ENCODE peak calls at places on chromosome 11, in ten cellular contexts. One of them, this sample, is unnamed.

GRCh38 chr11:11856638-11857037 is 14.9 kb downstream of the USP47 start:
- DNase-seq in anterior cingulate cortex: no peak
- DNase-seq in endothelial cell: no peak
- DNase-seq in WTC11: no peak
- DNase-seq in amniotic stem cell: no peak
- DNase-seq in IMR-90: no peak
- DNase-seq in fibroblast of lung: no peak
- DNase-seq in ovary: no peak
- DNase-seq in DMS153: no peak
- DNase-seq in stimulated activated CD4-positive, alpha-beta T cell treated with anti-CD3 and anti-CD28 coated beads, Interleukin-2, amount 100 ng/mL, for 24 hours: no peak
- DNase-seq in this sample: no peak

GRCh38 chr11:93775289-93775688 is 8.8 kb upstream of the MED17 start:
- DNase-seq in fibroblast of lung: no peak
- DNase-seq in amniotic stem cell: no peak
- DNase-seq in DMS153: no peak
- DNase-seq in WTC11: peak; percentile 63
- DNase-seq in anterior cingulate cortex: no peak
- DNase-seq in ovary: no peak
- DNase-seq in stimulated activated CD4-positive, alpha-beta T cell treated with anti-CD3 and anti-CD28 coated beads, Interleukin-2, amount 100 ng/mL, for 24 hours: no peak
- DNase-seq in endothelial cell: peak; percentile 13
- DNase-seq in IMR-90: no peak
- DNase-seq in this sample: no peak

GRCh38 chr11:12430351-12430750 is 53.0 kb downstream of the PARVA start:
- DNase-seq in WTC11: no peak
- DNase-seq in DMS153: no peak
- DNase-seq in amniotic stem cell: no peak
- DNase-seq in IMR-90: peak; percentile 77
- DNase-seq in ovary: no peak
- DNase-seq in endothelial cell: no peak
- DNase-seq in stimulated activated CD4-positive, alpha-beta T cell treated with anti-CD3 and anti-CD28 coated beads, Interleukin-2, amount 100 ng/mL, for 24 hours: no peak
- DNase-seq in fibroblast of lung: peak; percentile 66
- DNase-seq in anterior cingulate cortex: no peak
- DNase-seq in this sample: peak; percentile 65

GRCh38 chr11:102452461-102453285 is at the start of gene TMEM123:
- DNase-seq in WTC11: peak; percentile 81
- DNase-seq in endothelial cell: peak; percentile 74
- DNase-seq in amniotic stem cell: peak; percentile 38
- DNase-seq in anterior cingulate cortex: peak; percentile 67
- DNase-seq in IMR-90: peak; percentile 58
- DNase-seq in DMS153: peak; percentile 74
- DNase-seq in fibroblast of lung: peak; percentile 62
- DNase-seq in stimulated activated CD4-positive, alpha-beta T cell treated with anti-CD3 and anti-CD28 coated beads, Interleukin-2, amount 100 ng/mL, for 24 hours: peak; percentile 92
- DNase-seq in ovary: peak; percentile 82
- DNase-seq in this sample: peak; percentile 70

GRCh38 chr11:1473786-1474185 is 12.8 kb downstream of the MOB2 start:
- DNase-seq in ovary: no peak
- DNase-seq in amniotic stem cell: no peak
- DNase-seq in DMS153: no peak
- DNase-seq in anterior cingulate cortex: no peak
- DNase-seq in fibroblast of lung: no peak
- DNase-seq in endothelial cell: no peak
- DNase-seq in WTC11: no peak
- DNase-seq in stimulated activated CD4-positive, alpha-beta T cell treated with anti-CD3 and anti-CD28 coated beads, Interleukin-2, amount 100 ng/mL, for 24 hours: no peak
- DNase-seq in IMR-90: no peak
- DNase-seq in this sample: no peak

GRCh38 chr11:110176366-110177056 is 83.3 kb downstream of the ZC3H12C start:
- DNase-seq in stimulated activated CD4-positive, alpha-beta T cell treated with anti-CD3 and anti-CD28 coated beads, Interleukin-2, amount 100 ng/mL, for 24 hours: no peak
- DNase-seq in IMR-90: peak; percentile 51
- DNase-seq in WTC11: no peak
- DNase-seq in ovary: no peak
- DNase-seq in DMS153: no peak
- DNase-seq in fibroblast of lung: peak; percentile 52
- DNase-seq in amniotic stem cell: no peak
- DNase-seq in endothelial cell: no peak
- DNase-seq in anterior cingulate cortex: no peak
- DNase-seq in this sample: peak; percentile 58

GRCh38 chr11:16789061-16789415 is 50.6 kb downstream of the C11orf58 start:
- DNase-seq in endothelial cell: no peak
- DNase-seq in WTC11: no peak
- DNase-seq in DMS153: no peak
- DNase-seq in fibroblast of lung: peak; percentile 18
- DNase-seq in ovary: no peak
- DNase-seq in IMR-90: no peak
- DNase-seq in stimulated activated CD4-positive, alpha-beta T cell treated with anti-CD3 and anti-CD28 coated beads, Interleukin-2, amount 100 ng/mL, for 24 hours: no peak
- DNase-seq in amniotic stem cell: no peak
- DNase-seq in anterior cingulate cortex: no peak
- DNase-seq in this sample: no peak

GRCh38 chr11:131582021-131582531 is 211.7 kb downstream of the NTM start:
- DNase-seq in ovary: no peak
- DNase-seq in IMR-90: no peak
- DNase-seq in amniotic stem cell: no peak
- DNase-seq in endothelial cell: no peak
- DNase-seq in WTC11: no peak
- DNase-seq in anterior cingulate cortex: no peak
- DNase-seq in stimulated activated CD4-positive, alpha-beta T cell treated with anti-CD3 and anti-CD28 coated beads, Interleukin-2, amount 100 ng/mL, for 24 hours: no peak
- DNase-seq in fibroblast of lung: no peak
- DNase-seq in DMS153: no peak
- DNase-seq in this sample: no peak

GRCh38 chr11:116454020-116454645 is 318.7 kb downstream of the BUD13 start:
- DNase-seq in endothelial cell: peak; percentile 63
- DNase-seq in amniotic stem cell: no peak
- DNase-seq in anterior cingulate cortex: no peak
- DNase-seq in IMR-90: peak; percentile 27
- DNase-seq in WTC11: peak; percentile 76
- DNase-seq in stimulated activated CD4-positive, alpha-beta T cell treated with anti-CD3 and anti-CD28 coated beads, Interleukin-2, amount 100 ng/mL, for 24 hours: peak; percentile 37
- DNase-seq in ovary: peak; percentile 24
- DNase-seq in DMS153: peak; percentile 4
- DNase-seq in fibroblast of lung: peak; percentile 5
- DNase-seq in this sample: peak; percentile 4

GRCh38 chr11:66478823-66479740 is 1.2 kb upstream of the DPP3 start:
- DNase-seq in amniotic stem cell: no peak
- DNase-seq in WTC11: peak; percentile 65
- DNase-seq in stimulated activated CD4-positive, alpha-beta T cell treated with anti-CD3 and anti-CD28 coated beads, Interleukin-2, amount 100 ng/mL, for 24 hours: peak; percentile 37
- DNase-seq in IMR-90: peak; percentile 20
- DNase-seq in DMS153: no peak
- DNase-seq in endothelial cell: no peak
- DNase-seq in ovary: peak; percentile 48
- DNase-seq in fibroblast of lung: peak; percentile 44
- DNase-seq in anterior cingulate cortex: no peak
- DNase-seq in this sample: peak; percentile 40

GRCh38 chr11:111526501-111526900 is 11.9 kb downstream of the HOATZ start:
- DNase-seq in IMR-90: peak; percentile 93
- DNase-seq in anterior cingulate cortex: no peak
- DNase-seq in stimulated activated CD4-positive, alpha-beta T cell treated with anti-CD3 and anti-CD28 coated beads, Interleukin-2, amount 100 ng/mL, for 24 hours: no peak
- DNase-seq in DMS153: no peak
- DNase-seq in fibroblast of lung: peak; percentile 49
- DNase-seq in WTC11: no peak
- DNase-seq in endothelial cell: no peak
- DNase-seq in amniotic stem cell: no peak
- DNase-seq in ovary: no peak
- DNase-seq in this sample: peak; percentile 20

GRCh38 chr11:130037058-130037457 is 32.6 kb upstream of the APLP2 start:
- DNase-seq in DMS153: no peak
- DNase-seq in IMR-90: peak; percentile 69
- DNase-seq in anterior cingulate cortex: no peak
- DNase-seq in fibroblast of lung: peak; percentile 51
- DNase-seq in amniotic stem cell: no peak
- DNase-seq in ovary: no peak
- DNase-seq in WTC11: no peak
- DNase-seq in stimulated activated CD4-positive, alpha-beta T cell treated with anti-CD3 and anti-CD28 coated beads, Interleukin-2, amount 100 ng/mL, for 24 hours: no peak
- DNase-seq in endothelial cell: no peak
- DNase-seq in this sample: peak; percentile 55

GRCh38 chr11:76162336-76163288 is 43.7 kb downstream of the WNT11 start:
- DNase-seq in IMR-90: no peak
- DNase-seq in amniotic stem cell: no peak
- DNase-seq in DMS153: no peak
- DNase-seq in anterior cingulate cortex: no peak
- DNase-seq in WTC11: no peak
- DNase-seq in ovary: no peak
- DNase-seq in endothelial cell: no peak
- DNase-seq in stimulated activated CD4-positive, alpha-beta T cell treated with anti-CD3 and anti-CD28 coated beads, Interleukin-2, amount 100 ng/mL, for 24 hours: no peak
- DNase-seq in fibroblast of lung: no peak
- DNase-seq in this sample: no peak

GRCh38 chr11:60912223-60912850 is 1.6 kb upstream of the TMEM109 start:
- DNase-seq in stimulated activated CD4-positive, alpha-beta T cell treated with anti-CD3 and anti-CD28 coated beads, Interleukin-2, amount 100 ng/mL, for 24 hours: no peak
- DNase-seq in IMR-90: no peak
- DNase-seq in fibroblast of lung: no peak
- DNase-seq in amniotic stem cell: no peak
- DNase-seq in WTC11: no peak
- DNase-seq in endothelial cell: no peak
- DNase-seq in anterior cingulate cortex: no peak
- DNase-seq in ovary: no peak
- DNase-seq in DMS153: peak; percentile 4
- DNase-seq in this sample: no peak

GRCh38 chr11:73257342-73258103 is 14.6 kb upstream of the P2RY6 start:
- DNase-seq in ovary: peak; percentile 42
- DNase-seq in amniotic stem cell: peak; percentile 88
- DNase-seq in endothelial cell: no peak
- DNase-seq in stimulated activated CD4-positive, alpha-beta T cell treated with anti-CD3 and anti-CD28 coated beads, Interleukin-2, amount 100 ng/mL, for 24 hours: no peak
- DNase-seq in fibroblast of lung: peak; percentile 81
- DNase-seq in DMS153: no peak
- DNase-seq in anterior cingulate cortex: no peak
- DNase-seq in IMR-90: peak; percentile 91
- DNase-seq in WTC11: no peak
- DNase-seq in this sample: peak; percentile 65

GRCh38 chr11:57776101-57776511 is 14.5 kb downstream of the CTNND1 start:
- DNase-seq in IMR-90: peak; percentile 63
- DNase-seq in anterior cingulate cortex: no peak
- DNase-seq in DMS153: no peak
- DNase-seq in fibroblast of lung: no peak
- DNase-seq in ovary: no peak
- DNase-seq in WTC11: peak; percentile 26
- DNase-seq in endothelial cell: no peak
- DNase-seq in amniotic stem cell: no peak
- DNase-seq in stimulated activated CD4-positive, alpha-beta T cell treated with anti-CD3 and anti-CD28 coated beads, Interleukin-2, amount 100 ng/mL, for 24 hours: no peak
- DNase-seq in this sample: peak; percentile 40

GRCh38 chr11:34296412-34296811 is 61.4 kb downstream of the ABTB2 start:
- DNase-seq in ovary: no peak
- DNase-seq in WTC11: no peak
- DNase-seq in DMS153: no peak
- DNase-seq in endothelial cell: no peak
- DNase-seq in IMR-90: no peak
- DNase-seq in amniotic stem cell: no peak
- DNase-seq in stimulated activated CD4-positive, alpha-beta T cell treated with anti-CD3 and anti-CD28 coated beads, Interleukin-2, amount 100 ng/mL, for 24 hours: no peak
- DNase-seq in fibroblast of lung: no peak
- DNase-seq in anterior cingulate cortex: no peak
- DNase-seq in this sample: no peak

GRCh38 chr11:58466293-58466692 is 24.3 kb upstream of the OR5B12 start:
- DNase-seq in fibroblast of lung: no peak
- DNase-seq in WTC11: no peak
- DNase-seq in anterior cingulate cortex: no peak
- DNase-seq in ovary: no peak
- DNase-seq in DMS153: no peak
- DNase-seq in IMR-90: peak; percentile 20
- DNase-seq in stimulated activated CD4-positive, alpha-beta T cell treated with anti-CD3 and anti-CD28 coated beads, Interleukin-2, amount 100 ng/mL, for 24 hours: no peak
- DNase-seq in amniotic stem cell: no peak
- DNase-seq in endothelial cell: no peak
- DNase-seq in this sample: no peak

GRCh38 chr11:44939673-44940072 is 11.0 kb downstream of the TP53I11 start:
- DNase-seq in fibroblast of lung: peak; percentile 26
- DNase-seq in WTC11: no peak
- DNase-seq in endothelial cell: peak; percentile 32
- DNase-seq in IMR-90: no peak
- DNase-seq in stimulated activated CD4-positive, alpha-beta T cell treated with anti-CD3 and anti-CD28 coated beads, Interleukin-2, amount 100 ng/mL, for 24 hours: no peak
- DNase-seq in amniotic stem cell: no peak
- DNase-seq in anterior cingulate cortex: no peak
- DNase-seq in ovary: no peak
- DNase-seq in DMS153: no peak
- DNase-seq in this sample: peak; percentile 10

GRCh38 chr11:82782825-82783374 is 49.2 kb upstream of the FAM181B start:
- DNase-seq in anterior cingulate cortex: no peak
- DNase-seq in WTC11: no peak
- DNase-seq in stimulated activated CD4-positive, alpha-beta T cell treated with anti-CD3 and anti-CD28 coated beads, Interleukin-2, amount 100 ng/mL, for 24 hours: no peak
- DNase-seq in fibroblast of lung: no peak
- DNase-seq in amniotic stem cell: no peak
- DNase-seq in IMR-90: no peak
- DNase-seq in ovary: no peak
- DNase-seq in endothelial cell: no peak
- DNase-seq in DMS153: no peak
- DNase-seq in this sample: no peak

GRCh38 chr11:122259149-122259821 is 143.3 kb upstream of the BLID start:
- DNase-seq in fibroblast of lung: no peak
- DNase-seq in IMR-90: no peak
- DNase-seq in DMS153: no peak
- DNase-seq in anterior cingulate cortex: no peak
- DNase-seq in ovary: no peak
- DNase-seq in endothelial cell: no peak
- DNase-seq in stimulated activated CD4-positive, alpha-beta T cell treated with anti-CD3 and anti-CD28 coated beads, Interleukin-2, amount 100 ng/mL, for 24 hours: no peak
- DNase-seq in amniotic stem cell: no peak
- DNase-seq in WTC11: no peak
- DNase-seq in this sample: no peak

GRCh38 chr11:67299471-67300191 is 3.7 kb upstream of the SSH3 start:
- DNase-seq in endothelial cell: no peak
- DNase-seq in ovary: no peak
- DNase-seq in IMR-90: no peak
- DNase-seq in DMS153: no peak
- DNase-seq in fibroblast of lung: no peak
- DNase-seq in stimulated activated CD4-positive, alpha-beta T cell treated with anti-CD3 and anti-CD28 coated beads, Interleukin-2, amount 100 ng/mL, for 24 hours: no peak
- DNase-seq in anterior cingulate cortex: no peak
- DNase-seq in amniotic stem cell: no peak
- DNase-seq in WTC11: no peak
- DNase-seq in this sample: no peak

GRCh38 chr11:76163289-76163880 is 42.9 kb downstream of the WNT11 start:
- DNase-seq in ovary: no peak
- DNase-seq in amniotic stem cell: no peak
- DNase-seq in anterior cingulate cortex: no peak
- DNase-seq in IMR-90: no peak
- DNase-seq in fibroblast of lung: no peak
- DNase-seq in WTC11: no peak
- DNase-seq in stimulated activated CD4-positive, alpha-beta T cell treated with anti-CD3 and anti-CD28 coated beads, Interleukin-2, amount 100 ng/mL, for 24 hours: no peak
- DNase-seq in DMS153: no peak
- DNase-seq in endothelial cell: no peak
- DNase-seq in this sample: no peak

GRCh38 chr11:46618789-46619188 is 1.4 kb downstream of the ATG13 start:
- DNase-seq in IMR-90: no peak
- DNase-seq in stimulated activated CD4-positive, alpha-beta T cell treated with anti-CD3 and anti-CD28 coated beads, Interleukin-2, amount 100 ng/mL, for 24 hours: no peak
- DNase-seq in endothelial cell: no peak
- DNase-seq in DMS153: no peak
- DNase-seq in fibroblast of lung: no peak
- DNase-seq in anterior cingulate cortex: no peak
- DNase-seq in WTC11: no peak
- DNase-seq in amniotic stem cell: no peak
- DNase-seq in ovary: no peak
- DNase-seq in this sample: peak; percentile 34

GRCh38 chr11:99519095-99519494 is 498.3 kb downstream of the CNTN5 start:
- DNase-seq in WTC11: no peak
- DNase-seq in stimulated activated CD4-positive, alpha-beta T cell treated with anti-CD3 and anti-CD28 coated beads, Interleukin-2, amount 100 ng/mL, for 24 hours: no peak
- DNase-seq in anterior cingulate cortex: no peak
- DNase-seq in ovary: no peak
- DNase-seq in amniotic stem cell: no peak
- DNase-seq in endothelial cell: no peak
- DNase-seq in DMS153: no peak
- DNase-seq in fibroblast of lung: no peak
- DNase-seq in IMR-90: no peak
- DNase-seq in this sample: peak; percentile 19

GRCh38 chr11:29712616-29713015 is 304.2 kb downstream of the KCNA4 start:
- DNase-seq in DMS153: no peak
- DNase-seq in amniotic stem cell: no peak
- DNase-seq in endothelial cell: no peak
- DNase-seq in stimulated activated CD4-positive, alpha-beta T cell treated with anti-CD3 and anti-CD28 coated beads, Interleukin-2, amount 100 ng/mL, for 24 hours: no peak
- DNase-seq in IMR-90: no peak
- DNase-seq in anterior cingulate cortex: no peak
- DNase-seq in ovary: no peak
- DNase-seq in WTC11: no peak
- DNase-seq in fibroblast of lung: no peak
- DNase-seq in this sample: no peak

GRCh38 chr11:33779849-33780528 is 5.7 kb upstream of the FBXO3 start:
- DNase-seq in anterior cingulate cortex: no peak
- DNase-seq in IMR-90: peak; percentile 83
- DNase-seq in amniotic stem cell: peak; percentile 24
- DNase-seq in endothelial cell: no peak
- DNase-seq in WTC11: no peak
- DNase-seq in fibroblast of lung: peak; percentile 73
- DNase-seq in stimulated activated CD4-positive, alpha-beta T cell treated with anti-CD3 and anti-CD28 coated beads, Interleukin-2, amount 100 ng/mL, for 24 hours: no peak
- DNase-seq in DMS153: no peak
- DNase-seq in ovary: no peak
- DNase-seq in this sample: peak; percentile 34

GRCh38 chr11:35978173-35978572 is 34.3 kb downstream of the LDLRAD3 start:
- DNase-seq in WTC11: no peak
- DNase-seq in fibroblast of lung: no peak
- DNase-seq in IMR-90: no peak
- DNase-seq in DMS153: no peak
- DNase-seq in amniotic stem cell: no peak
- DNase-seq in anterior cingulate cortex: no peak
- DNase-seq in stimulated activated CD4-positive, alpha-beta T cell treated with anti-CD3 and anti-CD28 coated beads, Interleukin-2, amount 100 ng/mL, for 24 hours: no peak
- DNase-seq in endothelial cell: no peak
- DNase-seq in ovary: no peak
- DNase-seq in this sample: no peak